ENCODE peak calls at places on chromosomes 6 and 20, in six cellular contexts. X is PC-3, N is foreskin fibroblast, A is hepatocyte, H is MM.1S, L is epithelial cell of esophagus. F is an unnamed sample.
A peak's percentile ranks its signal among the peaks of the same experiment; 100 is the strongest.

GRCh38 chr20:46350201-46350985 is 42.1 kb upstream of the CDH22 start:
- DNase-seq in L (peak; percentile 44), H (no peak), X (peak; percentile 40), N (peak; percentile 84), A (peak; percentile 76), F (peak; percentile 40)

GRCh38 chr6:164063346-164063745 is 648.8 kb downstream of the QKI start:
- DNase-seq in L (no peak), X (no peak), A (no peak), N (no peak), H (no peak), F (no peak)

GRCh38 chr6:84967389-84967788 is 203.0 kb upstream of the TBX18 start:
- DNase-seq in N (peak; percentile 48), H (peak; percentile 33), A (peak; percentile 55), L (peak; percentile 57), X (peak; percentile 42), F (no peak)

GRCh38 chr20:59805266-59805665 is 128.2 kb downstream of the SYCP2 start:
- DNase-seq in X (no peak), A (no peak), H (no peak), L (no peak), N (no peak), F (no peak)

GRCh38 chr20:34852298-34852697 is 20.4 kb downstream of the GGT7 start:
- DNase-seq in H (no peak), L (no peak), N (no peak), A (no peak), X (no peak), F (no peak)

GRCh38 chr6:98716341-98716740 is 118.0 kb upstream of the POU3F2 start:
- DNase-seq in H (no peak), L (no peak), X (no peak), A (no peak), N (no peak), F (peak; percentile 44)

GRCh38 chr6:92050216-92050615 is 1369.1 kb downstream of the EPHA7 start:
- DNase-seq in L (no peak), H (no peak), N (no peak), X (no peak), A (no peak), F (no peak)

GRCh38 chr20:10590950-10591349 is 82.8 kb downstream of the JAG1 start:
- DNase-seq in L (peak; percentile 72), A (no peak), N (no peak), X (peak; percentile 75), H (no peak), F (no peak)

GRCh38 chr6:25486580-25486979 is 165.4 kb upstream of the SCGN start:
- DNase-seq in X (no peak), H (no peak), N (no peak), L (no peak), A (no peak), F (no peak)

GRCh38 chr6:84103029-84103428 is 69.5 kb downstream of the MRAP2 start:
- DNase-seq in H (no peak), N (peak; percentile 62), X (no peak), A (no peak), L (no peak), F (no peak)

GRCh38 chr6:26199057-26199772 is 112.0 kb downstream of the HFE start:
- DNase-seq in H (peak; percentile 94), A (peak; percentile 86), N (peak; percentile 84), X (peak; percentile 96), L (peak; percentile 96), F (peak; percentile 80)

GRCh38 chr6:143742955-143743255 is 65.1 kb downstream of the PHACTR2 start:
- DNase-seq in L (no peak), H (no peak), N (no peak), A (no peak), X (no peak), F (no peak)

GRCh38 chr6:29552512-29553051 is 7.0 kb downstream of the UBD start:
- DNase-seq in N (peak; percentile 49), A (peak; percentile 42), L (peak; percentile 68), X (peak; percentile 75), H (peak; percentile 59), F (no peak)

GRCh38 chr6:154508573-154509375 is 1.7 kb downstream of the CNKSR3 start:
- DNase-seq in L (peak; percentile 85), A (peak; percentile 47), X (peak; percentile 70), H (no peak), N (no peak), F (no peak)

GRCh38 chr6:33147807-33148666 is 44.2 kb downstream of the COL11A2 start:
- DNase-seq in L (peak; percentile 56), X (peak; percentile 63), N (no peak), A (peak; percentile 71), H (no peak), F (no peak)

GRCh38 chr20:46951405-46951804 is 56.8 kb downstream of the EYA2 start:
- DNase-seq in A (no peak), L (peak; percentile 49), X (peak; percentile 51), N (no peak), H (no peak), F (no peak)

GRCh38 chr20:6094038-6094437 is 28.8 kb downstream of the FERMT1 start:
- DNase-seq in H (no peak), N (no peak), L (no peak), X (no peak), A (no peak), F (no peak)

GRCh38 chr20:33000802-33001466 is 3.3 kb downstream of the SUN5 start:
- DNase-seq in X (no peak), H (no peak), N (no peak), L (peak; percentile 27), A (no peak), F (no peak)

GRCh38 chr6:82361631-82362030 is 2.0 kb upstream of the TPBG start:
- DNase-seq in N (no peak), H (no peak), A (no peak), L (no peak), X (no peak), F (no peak)

GRCh38 chr6:126812651-126813050 is 305.8 kb upstream of the RSPO3 start:
- DNase-seq in A (no peak), X (no peak), N (peak; percentile 18), H (no peak), L (no peak), F (peak; percentile 21)

GRCh38 chr20:31670371-31671228 is 32.9 kb downstream of the COX4I2 start:
- DNase-seq in L (no peak), X (no peak), H (no peak), A (no peak), N (no peak), F (no peak)

GRCh38 chr6:106145741-106146227 is 59.6 kb downstream of the PRDM1 start:
- DNase-seq in A (no peak), N (no peak), H (peak; percentile 87), L (peak; percentile 63), X (peak; percentile 65), F (no peak)

GRCh38 chr6:40251609-40252008 is 317.3 kb upstream of the MOCS1 start:
- DNase-seq in H (no peak), X (no peak), A (no peak), L (no peak), N (no peak), F (no peak)

GRCh38 chr6:15342114-15342513 is 96.2 kb downstream of the JARID2 start:
- DNase-seq in A (no peak), H (no peak), X (no peak), L (no peak), N (no peak), F (no peak)

GRCh38 chr6:15630202-15630601 is 32.6 kb downstream of the DTNBP1 start:
- DNase-seq in A (no peak), N (no peak), H (no peak), X (no peak), L (no peak), F (no peak)

GRCh38 chr6:167487706-167488664 is 163.1 kb downstream of the TTLL2 start:
- DNase-seq in N (no peak), A (no peak), X (no peak), L (no peak), H (no peak), F (no peak)

GRCh38 chr6:167481527-167481926 is 156.6 kb downstream of the TTLL2 start:
- DNase-seq in N (no peak), L (no peak), A (no peak), X (no peak), H (no peak), F (no peak)

GRCh38 chr6:167479967-167480653 is 155.2 kb downstream of the TTLL2 start:
- DNase-seq in X (no peak), A (no peak), L (no peak), N (no peak), H (no peak), F (peak; percentile 39)

GRCh38 chr6:167485186-167485978 is 160.5 kb downstream of the TTLL2 start:
- DNase-seq in N (no peak), H (no peak), X (peak; percentile 11), L (no peak), A (peak; percentile 60), F (no peak)
- TF ChIP-seq CTCF in N (no peak), H (no peak), X (peak; percentile 30), L (no peak), A (peak; percentile 62), F (peak; percentile 38)

GRCh38 chr6:139253656-139254055 is 38.1 kb downstream of the TXLNB start:
- DNase-seq in H (no peak), A (no peak), X (no peak), N (no peak), L (no peak), F (no peak)

GRCh38 chr6:139250296-139251274 is 41.2 kb downstream of the TXLNB start:
- DNase-seq in N (peak; percentile 20), H (peak; percentile 74), X (peak; percentile 55), L (peak; percentile 73), A (peak; percentile 72), F (peak; percentile 82)

GRCh38 chr6:139251377-139252017 is 40.3 kb downstream of the TXLNB start:
- DNase-seq in A (no peak), L (no peak), H (no peak), N (peak; percentile 15), X (no peak), F (no peak)

GRCh38 chr6:139254196-139254595 is 37.6 kb downstream of the TXLNB start:
- DNase-seq in X (no peak), H (no peak), L (no peak), A (no peak), N (no peak), F (no peak)

GRCh38 chr6:139252018-139252390 is 39.8 kb downstream of the TXLNB start:
- DNase-seq in X (no peak), N (no peak), A (no peak), L (no peak), H (no peak), F (no peak)
- TF ChIP-seq CTCF in X (no peak), N (no peak), A (no peak), L (no peak), H (no peak), F (no peak)

GRCh38 chr6:149045404-149045803 is 272.1 kb upstream of the TAB2 start:
- DNase-seq in N (no peak), L (no peak), X (no peak), H (no peak), A (no peak), F (no peak)
- TF ChIP-seq CTCF in N (no peak), L (no peak), X (no peak), H (no peak), A (no peak), F (no peak)

DNA sequence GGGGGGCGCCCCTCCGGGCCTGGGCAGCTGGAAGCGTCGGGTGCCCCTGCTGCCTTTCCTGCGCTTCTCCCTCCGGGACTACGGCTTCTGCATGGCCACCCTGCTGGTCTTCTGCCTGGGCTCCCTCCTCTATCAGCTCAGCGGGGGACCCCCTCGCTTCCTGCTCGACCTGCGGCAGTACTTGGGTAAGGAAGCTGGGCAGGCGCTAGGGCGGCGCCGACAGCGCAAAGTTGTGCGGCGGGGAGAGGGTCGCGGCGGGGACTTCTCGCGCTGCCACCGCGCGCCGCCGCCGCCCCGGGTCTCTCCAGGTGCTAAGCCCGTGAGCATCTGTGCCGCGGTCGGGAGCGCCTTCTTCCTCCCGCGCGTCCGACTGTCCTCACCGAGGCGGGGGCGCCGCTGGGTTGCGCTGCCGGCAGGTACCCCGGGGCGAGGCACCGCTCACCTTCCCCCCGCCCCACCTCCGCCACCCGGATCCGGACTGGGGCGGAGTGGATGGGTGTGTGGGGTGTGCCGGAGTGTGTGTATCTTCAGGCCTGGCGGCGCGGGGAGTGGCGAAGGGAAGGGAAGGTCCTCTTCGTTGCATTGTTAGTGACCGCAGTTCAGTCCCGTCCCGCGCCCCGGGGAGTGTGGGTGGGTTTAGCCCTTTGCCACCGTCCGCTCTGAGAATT is 797 bp downstream of the UST start:
- DNase-seq in H (no peak), A (peak; percentile 69), L (peak; percentile 51), X (peak; percentile 40), N (no peak), F (peak; percentile 72)
- TF ChIP-seq CTCF in H (no peak), A (no peak), L (no peak), X (no peak), N (no peak), F (no peak)

F was measured in glutamatergic neuron.